ENCODE peak calls at places on chromosome 17, in five cellular contexts. One of them, this sample, is unnamed.

GRCh38 chr17:83186751-83187421 is 107.5 kb downstream of the METRNL start:
- DNase-seq in HFF-Myc: no peak
- DNase-seq in A549: no peak
- DNase-seq in AG10803: no peak
- DNase-seq in lung: no peak
- DNase-seq in this sample: no peak

GRCh38 chr17:76710863-76711611 is at the start of gene MXRA7:
- DNase-seq in HFF-Myc: no peak
- DNase-seq in A549: peak
- DNase-seq in lung: peak
- DNase-seq in AG10803: peak
- DNase-seq in this sample: peak

GRCh38 chr17:76139261-76139752 is 1.7 kb downstream of the FOXJ1 start:
- DNase-seq in lung: no peak
- DNase-seq in A549: no peak
- DNase-seq in HFF-Myc: no peak
- DNase-seq in AG10803: no peak
- DNase-seq in this sample: peak

GRCh38 chr17:69870091-69870530 is 204.9 kb upstream of the KCNJ16 start:
- DNase-seq in lung: no peak
- DNase-seq in A549: peak
- DNase-seq in AG10803: peak
- DNase-seq in HFF-Myc: peak
- DNase-seq in this sample: no peak

GRCh38 chr17:41254861-41255260 is 323 bp upstream of the KRTAP9-9 start:
- DNase-seq in AG10803: peak
- DNase-seq in HFF-Myc: no peak
- DNase-seq in lung: no peak
- DNase-seq in A549: no peak
- DNase-seq in this sample: no peak

GRCh38 chr17:82457071-82457789 is 1.3 kb upstream of the NARF start:
- DNase-seq in HFF-Myc: no peak
- DNase-seq in A549: no peak
- DNase-seq in lung: no peak
- DNase-seq in AG10803: no peak
- DNase-seq in this sample: no peak

GRCh38 chr17:21239680-21240374 is 13.4 kb downstream of the NATD1 start:
- DNase-seq in A549: peak
- DNase-seq in lung: no peak
- DNase-seq in AG10803: peak
- DNase-seq in HFF-Myc: no peak
- DNase-seq in this sample: peak

GRCh38 chr17:694239-694638 is 20.4 kb downstream of the VPS53 start:
- DNase-seq in AG10803: peak
- DNase-seq in A549: peak
- DNase-seq in HFF-Myc: peak
- DNase-seq in lung: no peak
- DNase-seq in this sample: no peak

GRCh38 chr17:27540300-27541105 is 84.3 kb downstream of the KSR1 start:
- DNase-seq in A549: peak
- DNase-seq in HFF-Myc: peak
- DNase-seq in lung: peak
- DNase-seq in AG10803: peak
- DNase-seq in this sample: no peak

GRCh38 chr17:10091051-10091450 is 107.4 kb downstream of the GAS7 start:
- DNase-seq in lung: no peak
- DNase-seq in HFF-Myc: no peak
- DNase-seq in A549: no peak
- DNase-seq in AG10803: peak
- DNase-seq in this sample: no peak

GRCh38 chr17:75639771-75640555 is 6.7 kb downstream of the SMIM5 start:
- DNase-seq in HFF-Myc: no peak
- DNase-seq in A549: no peak
- DNase-seq in AG10803: no peak
- DNase-seq in lung: no peak
- DNase-seq in this sample: peak

GRCh38 chr17:78599419-78599818 is 22.2 kb upstream of the DNAH17 start:
- DNase-seq in A549: no peak
- DNase-seq in AG10803: no peak
- DNase-seq in HFF-Myc: no peak
- DNase-seq in lung: no peak
- DNase-seq in this sample: no peak

GRCh38 chr17:76238847-76239537 is 1.3 kb downstream of the RNF157 start:
- DNase-seq in lung: no peak
- DNase-seq in A549: no peak
- DNase-seq in AG10803: no peak
- DNase-seq in HFF-Myc: no peak
- DNase-seq in this sample: no peak

GRCh38 chr17:16352303-16352837 is 899 bp downstream of the CENPV start:
- DNase-seq in AG10803: peak
- DNase-seq in HFF-Myc: no peak
- DNase-seq in lung: no peak
- DNase-seq in A549: peak
- DNase-seq in this sample: peak

GRCh38 chr17:50362661-50363060 is 10.3 kb downstream of the MRPL27 start:
- DNase-seq in lung: no peak
- DNase-seq in A549: no peak
- DNase-seq in AG10803: no peak
- DNase-seq in HFF-Myc: no peak
- DNase-seq in this sample: peak

GRCh38 chr17:7767425-7768021 is 50.0 kb downstream of the DNAH2 start:
- DNase-seq in lung: peak
- DNase-seq in AG10803: no peak
- DNase-seq in A549: no peak
- DNase-seq in HFF-Myc: no peak
- DNase-seq in this sample: no peak

GRCh38 chr17:50149425-50150353 is 788 bp downstream of the PPP1R9B start:
- DNase-seq in lung: peak
- DNase-seq in AG10803: peak
- DNase-seq in A549: peak
- DNase-seq in HFF-Myc: no peak
- DNase-seq in this sample: peak

GRCh38 chr17:49387374-49388289 is 25.6 kb upstream of the ZNF652 start:
- DNase-seq in A549: no peak
- DNase-seq in HFF-Myc: no peak
- DNase-seq in AG10803: no peak
- DNase-seq in lung: no peak
- DNase-seq in this sample: no peak

GRCh38 chr17:71409137-71409536 is 711.7 kb upstream of the SOX9 start:
- DNase-seq in AG10803: no peak
- DNase-seq in HFF-Myc: no peak
- DNase-seq in lung: no peak
- DNase-seq in A549: peak
- DNase-seq in this sample: no peak

GRCh38 chr17:39928868-39929651 is 1.5 kb downstream of the LRRC3C start:
- DNase-seq in lung: no peak
- DNase-seq in AG10803: peak
- DNase-seq in A549: peak
- DNase-seq in HFF-Myc: no peak
- DNase-seq in this sample: no peak

GRCh38 chr17:7263071-7263800 is 958 bp upstream of the CLDN7 start:
- DNase-seq in HFF-Myc: no peak
- DNase-seq in AG10803: no peak
- DNase-seq in lung: peak
- DNase-seq in A549: peak
- DNase-seq in this sample: peak

GRCh38 chr17:17911003-17911613 is 61.1 kb downstream of the TOM1L2 start:
- DNase-seq in A549: no peak
- DNase-seq in lung: no peak
- DNase-seq in HFF-Myc: no peak
- DNase-seq in AG10803: no peak
- DNase-seq in this sample: no peak

GRCh38 chr17:66432996-66433556 is 130.7 kb downstream of the PRKCA start:
- DNase-seq in HFF-Myc: no peak
- DNase-seq in lung: no peak
- DNase-seq in A549: no peak
- DNase-seq in AG10803: peak
- DNase-seq in this sample: no peak

GRCh38 chr17:78798695-78799559 is 16.9 kb upstream of the CYTH1 start:
- DNase-seq in A549: peak
- DNase-seq in HFF-Myc: no peak
- DNase-seq in lung: no peak
- DNase-seq in AG10803: peak
- DNase-seq in this sample: no peak

GRCh38 chr17:35895602-35896001 is 15.4 kb upstream of the CCL5 start:
- DNase-seq in HFF-Myc: no peak
- DNase-seq in A549: no peak
- DNase-seq in AG10803: no peak
- DNase-seq in lung: no peak
- DNase-seq in this sample: no peak

GRCh38 chr17:77867308-77867781 is 91.2 kb upstream of the TNRC6C start:
- DNase-seq in A549: no peak
- DNase-seq in AG10803: no peak
- DNase-seq in HFF-Myc: no peak
- DNase-seq in lung: no peak
- DNase-seq in this sample: no peak

DNA sequence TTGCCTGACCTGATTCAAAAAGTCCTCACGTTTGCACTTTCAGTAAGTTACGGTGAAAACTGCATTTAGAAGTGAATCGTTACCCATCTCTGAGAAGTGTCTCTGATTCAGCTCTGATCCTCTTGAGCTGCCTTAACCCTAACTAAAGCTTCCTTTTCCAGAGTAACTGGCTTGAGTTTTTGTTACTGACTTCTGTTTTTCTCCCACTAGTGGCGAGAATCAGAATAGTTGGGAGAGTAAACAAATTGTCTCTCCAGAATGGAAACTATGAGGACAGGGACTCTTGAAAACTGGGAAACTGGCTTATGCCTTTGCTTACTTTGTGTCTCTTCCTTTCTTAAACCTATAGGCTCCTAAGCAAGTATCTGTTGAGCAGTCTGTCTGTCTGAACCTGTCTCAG is 31.3 kb upstream of the KPNB1 start:
- DNase-seq in A549: peak
- DNase-seq in AG10803: peak
- DNase-seq in lung: no peak
- DNase-seq in HFF-Myc: no peak
- DNase-seq in this sample: no peak
- TF ChIP-seq CTCF in A549: peak
- TF ChIP-seq CTCF in AG10803: peak
- TF ChIP-seq CTCF in lung: no peak
- TF ChIP-seq CTCF in HFF-Myc: peak
- TF ChIP-seq CTCF in this sample: peak

DNA sequence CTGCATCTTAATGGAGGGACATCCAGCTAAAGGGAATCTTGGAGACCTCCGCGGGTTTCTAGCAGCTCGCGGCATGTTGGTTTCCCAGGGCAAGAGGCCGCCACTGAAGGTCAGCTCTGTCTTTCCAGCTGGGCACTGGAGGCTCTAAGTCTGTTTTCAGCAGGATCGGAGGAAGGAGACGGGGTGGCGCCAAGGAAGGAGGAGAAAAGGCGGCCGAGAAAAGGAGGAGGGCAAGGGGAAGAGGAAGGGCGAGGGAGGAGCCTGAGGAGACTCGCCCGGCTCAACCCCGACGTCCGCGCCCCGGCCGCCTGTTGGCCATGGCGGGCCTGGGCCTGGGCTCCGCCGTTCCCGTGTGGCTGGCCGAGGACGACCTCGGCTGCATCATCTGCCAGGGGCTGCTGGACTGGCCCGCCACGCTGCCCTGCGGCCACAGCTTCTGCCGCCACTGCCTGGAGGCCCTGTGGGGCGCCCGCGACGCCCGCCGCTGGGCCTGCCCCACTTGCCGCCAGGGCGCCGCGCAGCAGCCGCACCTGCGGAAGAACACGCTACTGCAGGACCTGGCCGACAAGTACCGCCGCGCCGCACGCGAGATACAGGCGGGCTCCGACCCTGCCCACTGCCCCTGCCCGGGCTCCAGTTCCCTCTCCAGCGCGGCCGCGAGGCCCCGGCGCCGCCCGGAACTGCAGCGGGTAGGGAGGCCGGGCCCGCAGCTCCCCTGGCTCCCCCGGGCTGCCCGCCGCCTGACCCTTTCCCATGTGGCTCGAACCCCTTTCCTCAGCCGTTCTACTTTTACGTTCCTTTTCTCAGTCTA is at the start of gene RNF135:
- DNase-seq in AG10803: peak
- DNase-seq in lung: peak
- DNase-seq in HFF-Myc: peak
- DNase-seq in A549: peak
- DNase-seq in this sample: no peak
- TF ChIP-seq CTCF in AG10803: peak
- TF ChIP-seq CTCF in lung: no peak
- TF ChIP-seq CTCF in HFF-Myc: peak
- TF ChIP-seq CTCF in A549: no peak
- TF ChIP-seq CTCF in this sample: no peak

GRCh38 chr17:38674013-38674748 is 576 bp downstream of the EPOP start:
- DNase-seq in A549: peak
- DNase-seq in HFF-Myc: no peak
- DNase-seq in AG10803: no peak
- DNase-seq in lung: no peak
- DNase-seq in this sample: no peak
- TF ChIP-seq CTCF in A549: peak
- TF ChIP-seq CTCF in HFF-Myc: no peak
- TF ChIP-seq CTCF in AG10803: no peak
- TF ChIP-seq CTCF in lung: no peak
- TF ChIP-seq CTCF in this sample: peak

GRCh38 chr17:42798383-42799380 is at the start of the genes CNTD1 and COA3:
- DNase-seq in lung: peak
- DNase-seq in A549: peak
- DNase-seq in HFF-Myc: peak
- DNase-seq in AG10803: peak
- DNase-seq in this sample: peak
- TF ChIP-seq CTCF in lung: no peak
- TF ChIP-seq CTCF in A549: no peak
- TF ChIP-seq CTCF in HFF-Myc: no peak
- TF ChIP-seq CTCF in AG10803: peak
- TF ChIP-seq CTCF in this sample: peak

GRCh38 chr17:4742629-4743028 is 2.9 kb upstream of the CXCL16 start:
- DNase-seq in A549: no peak
- DNase-seq in HFF-Myc: no peak
- DNase-seq in AG10803: no peak
- DNase-seq in lung: no peak
- DNase-seq in this sample: no peak
- TF ChIP-seq CTCF in A549: no peak
- TF ChIP-seq CTCF in HFF-Myc: no peak
- TF ChIP-seq CTCF in AG10803: no peak
- TF ChIP-seq CTCF in lung: no peak
- TF ChIP-seq CTCF in this sample: no peak

This sample was measured in Caco-2.